ENCODE peak calls at places on chromosomes 5 and 9, in five cellular contexts. L is adrenal gland; R is A549; N is fibroblast of pulmonary artery; P is CD8-positive, alpha-beta T cell. H is an unnamed sample.

GRCh38 chr9:16729656-16730055 is 140.8 kb downstream of the BNC2 start:
- DNase-seq in L (no peak), R (no peak), N (no peak), P (no peak), H (no peak)

GRCh38 chr5:179836225-179837019 is 15.7 kb downstream of the SQSTM1 start:
- DNase-seq in L (peak; percentile 77), R (no peak), N (no peak), P (peak; percentile 43), H (peak; percentile 36)

GRCh38 chr9:122477346-122477745 is 380 bp downstream of the OR1J1 start:
- DNase-seq in L (no peak), R (no peak), N (no peak), P (no peak), H (no peak)

GRCh38 chr5:140108093-140109049 is 5.5 kb upstream of the PURA start:
- DNase-seq in L (peak; percentile 30), R (peak; percentile 44), N (no peak), P (no peak), H (no peak)

GRCh38 chr5:133356386-133357331 is 255.7 kb downstream of the FSTL4 start:
- DNase-seq in L (peak; percentile 77), R (no peak), N (no peak), P (no peak), H (no peak)

GRCh38 chr5:129063483-129064136 is 30.9 kb upstream of the ISOC1 start:
- DNase-seq in L (no peak), R (no peak), N (peak; percentile 85), P (no peak), H (peak; percentile 33)

GRCh38 chr5:65861830-65862241 is 64.5 kb upstream of the ERBIN start:
- DNase-seq in L (no peak), R (no peak), N (peak; percentile 80), P (no peak), H (peak; percentile 93)

GRCh38 chr5:157857821-157858526 is 971 bp downstream of the CLINT1 start:
- DNase-seq in L (no peak), R (no peak), N (peak; percentile 7), P (no peak), H (no peak)

GRCh38 chr5:140175367-140176027 is 509 bp downstream of the CYSTM1 start:
- DNase-seq in L (peak; percentile 90), R (peak; percentile 74), N (peak; percentile 66), P (peak; percentile 45), H (peak; percentile 76)

GRCh38 chr5:157459715-157460599 is at the start of gene NIPAL4:
- DNase-seq in L (no peak), R (peak; percentile 40), N (no peak), P (no peak), H (no peak)

GRCh38 chr5:1003296-1003937 is 5.2 kb upstream of the NKD2 start:
- DNase-seq in L (peak; percentile 15), R (no peak), N (no peak), P (no peak), H (peak; percentile 31)

GRCh38 chr9:99720455-99721050 is 101.1 kb upstream of the NR4A3 start:
- DNase-seq in L (no peak), R (no peak), N (peak; percentile 1), P (no peak), H (peak; percentile 19)

GRCh38 chr5:150647275-150648251 is 7.1 kb downstream of the SYNPO start:
- DNase-seq in L (peak; percentile 94), R (no peak), N (no peak), P (no peak), H (peak; percentile 41)

GRCh38 chr5:123937230-123937629 is 425.3 kb downstream of the CSNK1G3 start:
- DNase-seq in L (peak; percentile 19), R (no peak), N (peak; percentile 81), P (no peak), H (peak; percentile 77)

GRCh38 chr9:19117039-19117716 is 10.1 kb downstream of the PLIN2 start:
- DNase-seq in L (no peak), R (no peak), N (no peak), P (no peak), H (no peak)

GRCh38 chr9:17622166-17622565 is 43.3 kb downstream of the SH3GL2 start:
- DNase-seq in L (no peak), R (no peak), N (no peak), P (no peak), H (no peak)

GRCh38 chr9:132124800-132125199 is 37.1 kb upstream of the NTNG2 start:
- DNase-seq in L (no peak), R (no peak), N (no peak), P (no peak), H (no peak)

GRCh38 chr5:159504857-159505304 is 174.6 kb upstream of the IL12B start:
- DNase-seq in L (peak; percentile 55), R (no peak), N (peak; percentile 77), P (no peak), H (peak; percentile 74)

GRCh38 chr5:127697894-127698600 is 5.1 kb upstream of the CCDC192 start:
- DNase-seq in L (peak; percentile 34), R (peak; percentile 36), N (peak; percentile 19), P (no peak), H (peak; percentile 25)

GRCh38 chr9:131398204-131398603 is 4.3 kb downstream of the PRRC2B start:
- DNase-seq in L (no peak), R (no peak), N (no peak), P (peak; percentile 31), H (no peak)

DNA sequence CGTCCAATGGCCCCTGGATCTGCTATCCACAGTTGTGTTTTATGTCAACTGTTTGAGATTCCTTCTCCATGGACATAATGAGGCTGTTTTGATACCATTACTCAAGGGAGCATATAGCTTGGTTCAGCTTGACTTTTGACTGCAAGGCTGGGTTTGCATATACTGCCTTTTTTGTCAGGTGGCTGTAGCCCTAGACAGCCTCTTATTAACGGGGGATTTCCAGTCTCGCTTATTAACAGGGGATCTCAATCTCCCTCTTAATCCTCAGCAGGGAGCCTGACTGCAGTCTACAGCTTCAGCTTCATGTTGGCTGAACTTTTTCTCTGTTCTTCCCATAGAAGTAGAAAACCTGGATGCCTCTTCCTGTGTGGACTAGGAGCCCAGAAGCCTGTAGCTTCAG is 73.7 kb upstream of the TNC start:
- DNase-seq in L (no peak), R (no peak), N (no peak), P (no peak), H (no peak)
- H3K4me3 ChIP-seq in L (no peak overlapping the region), R (no peak overlapping the region), N (no peak overlapping the region), P (no peak overlapping the region), H (no peak overlapping the region)

GRCh38 chr9:112366591-112366990 is 13.3 kb upstream of the HSDL2 start:
- DNase-seq in L (no peak), R (no peak), N (no peak), P (no peak), H (no peak)
- TF ChIP-seq CTCF in L (no peak), R (no peak), N (peak; percentile 15), P (no peak), H (peak; percentile 17)

GRCh38 chr5:96517294-96517693 is 84.2 kb upstream of the PCSK1 start:
- DNase-seq in L (no peak), R (no peak), N (peak; percentile 59), P (no peak), H (peak; percentile 55)
- H3K4me3 ChIP-seq in L (no peak overlapping the region), R (no peak overlapping the region), N (no peak overlapping the region), P (no peak overlapping the region), H (no peak overlapping the region)

GRCh38 chr9:26973989-26974388 is 17.8 kb downstream of the IFT74 start:
- DNase-seq in L (no peak), R (no peak), N (no peak), P (no peak), H (no peak)

GRCh38 chr9:26975728-26976707 is 19.8 kb downstream of the IFT74 start:
- DNase-seq in L (peak; percentile 37), R (peak; percentile 40), N (peak; percentile 48), P (no peak), H (peak; percentile 72)

GRCh38 chr9:26974927-26975326 is 18.7 kb downstream of the IFT74 start:
- DNase-seq in L (no peak), R (no peak), N (no peak), P (no peak), H (no peak)

DNA sequence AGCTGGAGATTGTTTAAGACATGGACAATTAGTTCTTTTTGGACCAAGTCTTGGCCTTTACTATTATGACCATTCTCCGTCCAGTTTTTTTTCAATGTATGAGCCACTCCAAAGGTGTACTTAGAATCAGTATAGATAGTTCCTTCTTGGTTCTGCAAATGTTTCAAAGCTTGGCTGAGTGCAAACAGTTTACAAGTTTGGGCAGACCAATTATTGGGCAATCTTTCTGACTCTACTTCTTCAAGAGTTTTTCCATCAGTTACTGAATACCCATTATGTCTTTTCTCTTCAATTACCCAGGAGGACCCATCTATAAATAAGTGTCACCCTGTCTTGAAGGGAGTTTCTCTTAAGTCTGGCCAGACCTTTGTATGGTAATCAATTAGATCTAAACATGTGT is 15.5 kb downstream of the IFT74 start:
- DNase-seq in L (no peak), R (no peak), N (no peak), P (no peak), H (no peak)
- TF ChIP-seq CTCF in L (no peak), R (no peak), N (no peak), P (no peak), H (no peak)

DNA sequence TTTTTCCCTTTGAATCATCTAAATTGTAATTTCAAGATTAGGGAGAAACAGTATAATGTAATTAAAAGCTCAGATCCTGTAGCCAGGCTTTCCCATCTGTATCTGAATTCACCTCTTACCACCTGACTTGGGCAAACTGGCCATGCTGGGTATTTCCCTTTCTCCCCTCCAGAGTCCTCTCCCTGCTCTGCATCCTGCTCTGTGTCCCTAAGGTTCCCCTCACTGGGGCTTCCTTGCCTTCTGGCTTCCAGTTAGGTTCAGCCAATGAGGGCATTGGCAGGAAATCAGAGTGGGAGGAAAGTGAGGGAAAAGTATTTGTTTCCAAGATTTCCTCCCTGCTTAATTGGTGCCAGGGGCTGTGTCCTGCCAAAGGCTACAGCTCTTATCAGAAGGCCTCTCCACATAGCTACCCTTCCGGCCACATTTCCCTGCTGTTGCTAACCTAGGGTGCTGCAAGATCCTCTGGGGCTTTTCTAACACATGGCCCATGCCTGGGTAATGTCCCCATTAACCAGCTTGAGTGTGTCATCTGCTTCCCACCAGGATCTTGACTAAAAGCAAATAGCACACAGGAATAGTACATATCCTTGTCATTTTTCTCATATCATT is 51.0 kb upstream of the MPDZ start:
- DNase-seq in L (peak; percentile 29), R (no peak), N (peak; percentile 76), P (no peak), H (no peak)
- H3K4me3 ChIP-seq in L (no peak overlapping the region), R (no peak overlapping the region), N (no peak overlapping the region), P (no peak overlapping the region), H (no peak overlapping the region)

DNA sequence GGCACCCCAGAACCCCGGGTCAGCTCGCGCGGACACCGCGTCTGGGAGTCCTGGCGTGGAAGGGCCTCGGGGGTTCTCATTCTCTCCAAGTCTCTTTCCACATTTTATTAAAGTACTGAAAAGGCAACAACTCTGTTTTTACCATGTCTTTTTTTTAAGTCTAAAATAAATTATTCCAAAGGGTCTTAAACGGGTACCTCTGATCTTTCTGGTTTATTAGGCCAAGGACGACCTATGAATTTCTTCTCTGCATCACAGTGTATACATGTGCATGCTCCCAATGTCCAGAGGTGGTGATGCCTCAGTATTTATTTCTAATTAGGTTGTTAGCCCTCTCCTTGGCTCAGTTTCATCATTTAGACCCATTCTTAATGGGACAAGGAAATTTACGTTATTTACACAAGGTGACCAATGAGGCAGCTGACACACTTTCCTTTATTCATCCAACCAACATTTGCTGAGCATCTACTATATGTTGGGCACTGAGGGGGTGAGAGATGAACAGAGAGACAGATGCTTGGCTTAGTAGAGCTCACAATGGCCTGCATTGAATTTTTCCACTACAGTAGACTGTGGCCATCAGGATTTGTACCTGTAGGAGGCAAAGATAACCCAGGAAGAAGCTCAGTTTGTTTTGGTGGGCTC is 7.6 kb upstream of the OTP start:
- DNase-seq in L (no peak), R (no peak), N (no peak), P (no peak), H (no peak)
- TF ChIP-seq CTCF in L (no peak), R (no peak), N (no peak), P (no peak), H (no peak)

H was measured in cardiac fibroblast.